ENCODE peak calls at places on chromosome 7, in five cellular contexts. B is Peyer's patch, X is HCT116, T is hepatocyte, Q is transverse colon. Y is an unnamed sample.

GRCh38 chr7:132966731-132967130 is 115.2 kb downstream of the CHCHD3 start:
- DNase-seq in X (no peak), T (no peak), Q (no peak), B (no peak), Y (no peak)

GRCh38 chr7:1729773-1730172 is 59.7 kb downstream of the ELFN1 start:
- DNase-seq in X (no peak), B (no peak), Q (no peak), T (no peak), Y (no peak)

GRCh38 chr7:23852135-23852534 is 142.1 kb downstream of the STK31 start:
- DNase-seq in B (no peak), Q (no peak), T (no peak), X (no peak), Y (no peak)

GRCh38 chr7:17844514-17845196 is 95.6 kb downstream of the SNX13 start:
- DNase-seq in B (no peak), Q (no peak), T (no peak), X (no peak), Y (no peak)

GRCh38 chr7:73628504-73628903 is 4.2 kb upstream of the MLXIPL start:
- DNase-seq in T (no peak), Q (no peak), B (no peak), X (no peak), Y (no peak)

GRCh38 chr7:139490130-139490529 is 6.7 kb upstream of the KLRG2 start:
- DNase-seq in B (no peak), Q (peak; percentile 13), X (no peak), T (no peak), Y (no peak)

GRCh38 chr7:82677493-82677892 is 233.9 kb upstream of the CACNA2D1 start:
- DNase-seq in T (no peak), Q (peak; percentile 11), B (peak; percentile 50), X (no peak), Y (no peak)

GRCh38 chr7:36487756-36488336 is 98.2 kb downstream of the ANLN start:
- DNase-seq in B (peak; percentile 67), Q (no peak), T (peak; percentile 69), X (peak; percentile 59), Y (peak; percentile 32)

GRCh38 chr7:159113056-159113455 is 31.6 kb downstream of the VIPR2 start:
- DNase-seq in B (no peak), X (no peak), T (no peak), Q (no peak), Y (no peak)

GRCh38 chr7:158838238-158838637 is 8.9 kb upstream of the ESYT2 start:
- DNase-seq in X (no peak), Q (no peak), T (no peak), B (no peak), Y (no peak)

GRCh38 chr7:84193787-84194186 is 802 bp downstream of the SEMA3A start:
- DNase-seq in B (no peak), Q (no peak), T (no peak), X (no peak), Y (no peak)

GRCh38 chr7:101161692-101162461 is 3.5 kb downstream of the VGF start:
- DNase-seq in Q (no peak), B (no peak), X (no peak), T (no peak), Y (no peak)

GRCh38 chr7:14836571-14837189 is 65.9 kb downstream of the DGKB start:
- DNase-seq in X (peak; percentile 10), T (peak; percentile 34), B (no peak), Q (no peak), Y (no peak)

GRCh38 chr7:112395893-112396292 is 54.4 kb upstream of the IFRD1 start:
- DNase-seq in X (no peak), Q (no peak), T (no peak), B (no peak), Y (no peak)

GRCh38 chr7:12674861-12675260 is 12.6 kb upstream of the ARL4A start:
- DNase-seq in X (no peak), Q (peak; percentile 29), B (peak; percentile 54), T (peak; percentile 46), Y (no peak)

GRCh38 chr7:4277936-4278335 is 404.2 kb upstream of the FOXK1 start:
- DNase-seq in Q (no peak), X (no peak), B (no peak), T (no peak), Y (no peak)

GRCh38 chr7:18320971-18321567 is 174.5 kb upstream of the HDAC9 start:
- DNase-seq in Q (no peak), T (peak; percentile 63), B (no peak), X (peak; percentile 43), Y (no peak)

GRCh38 chr7:51867117-51867516 is 550.5 kb upstream of the COBL start:
- DNase-seq in B (no peak), T (no peak), X (no peak), Q (no peak), Y (no peak)

GRCh38 chr7:122543891-122544290 is 155.0 kb downstream of the RNF133 start:
- DNase-seq in B (no peak), Q (no peak), T (no peak), X (no peak), Y (no peak)

GRCh38 chr7:77188736-77189429 is 10.7 kb downstream of the FGL2 start:
- DNase-seq in T (no peak), B (no peak), X (no peak), Q (no peak), Y (no peak)

GRCh38 chr7:93055543-93056107 is 62.2 kb downstream of the SAMD9 start:
- DNase-seq in Q (no peak), X (no peak), B (no peak), T (peak; percentile 54), Y (no peak)

GRCh38 chr7:134444961-134445315 is 14.0 kb downstream of the AKR1B1 start:
- DNase-seq in T (no peak), X (no peak), B (no peak), Q (no peak), Y (no peak)

GRCh38 chr7:70694909-70695803 is 436.8 kb upstream of the GALNT17 start:
- DNase-seq in X (no peak), Q (peak; percentile 25), T (peak; percentile 57), B (no peak), Y (peak; percentile 33)

GRCh38 chr7:151792671-151793070 is 84.2 kb downstream of the PRKAG2 start:
- DNase-seq in T (no peak), B (no peak), X (no peak), Q (no peak), Y (no peak)

GRCh38 chr7:116259156-116259555 is 48.8 kb downstream of the TES start:
- DNase-seq in X (no peak), B (no peak), T (no peak), Q (no peak), Y (no peak)

DNA sequence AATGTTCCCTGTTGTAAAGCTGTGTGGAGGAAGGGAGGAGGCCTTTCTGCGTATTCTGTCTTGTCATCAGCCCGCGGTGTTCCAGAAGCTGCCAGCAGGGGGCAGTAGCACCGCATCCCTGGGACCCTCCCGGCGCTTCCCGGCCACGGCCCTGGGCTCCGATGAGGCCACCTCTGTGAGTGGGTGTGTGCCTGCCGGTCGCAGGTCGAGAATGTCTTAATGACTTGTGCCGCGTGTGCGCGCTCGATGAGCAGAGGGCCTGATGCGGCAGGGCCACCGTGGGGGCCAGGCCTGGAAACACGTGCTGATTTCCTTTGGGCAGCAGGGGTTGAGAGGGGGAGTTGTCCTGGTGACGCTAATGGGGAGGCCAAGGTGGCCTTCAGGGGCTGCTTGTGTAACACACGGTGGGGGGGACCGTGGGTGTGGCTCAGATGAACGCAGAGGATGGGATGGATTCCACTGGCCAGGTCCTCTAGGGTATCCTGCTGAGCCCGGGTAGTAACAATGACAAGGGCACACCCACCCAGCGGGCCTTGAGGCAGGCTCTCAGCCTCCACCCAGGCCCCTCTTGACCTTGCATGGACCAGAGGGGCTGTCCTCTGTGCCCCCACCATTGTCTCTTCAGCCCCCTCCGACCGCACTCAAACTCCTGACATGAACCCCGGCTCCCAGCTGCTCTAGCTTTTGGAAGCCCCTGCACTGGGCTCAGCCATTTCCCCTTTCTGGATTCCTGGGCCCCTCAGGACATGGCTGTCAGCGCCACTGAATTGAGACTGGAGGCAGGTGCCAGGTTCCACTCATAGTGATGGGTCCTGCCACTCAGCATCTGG is 135.9 kb upstream of the PODXL start:
- DNase-seq in T (peak; percentile 86), X (peak; percentile 23), Q (peak; percentile 57), B (peak; percentile 61), Y (peak; percentile 84)
- TF ChIP-seq CTCF in T (peak; percentile 98), X (peak; percentile 95), Q (peak; percentile 63), B (peak; percentile 63), Y (peak; percentile 96)

GRCh38 chr7:128017880-128018845 is 13.1 kb downstream of the LRRC4 start:
- DNase-seq in T (no peak), Q (no peak), X (no peak), B (no peak), Y (no peak)
- H3K4me1 ChIP-seq in T (peaks cover 3% of the 10 kb centered on the region), Q (no peaks in the 10 kb centered on the region), X (peaks cover 34% of the 10 kb centered on the region), B (no peaks in the 10 kb centered on the region), Y (no peaks in the 10 kb centered on the region)

DNA sequence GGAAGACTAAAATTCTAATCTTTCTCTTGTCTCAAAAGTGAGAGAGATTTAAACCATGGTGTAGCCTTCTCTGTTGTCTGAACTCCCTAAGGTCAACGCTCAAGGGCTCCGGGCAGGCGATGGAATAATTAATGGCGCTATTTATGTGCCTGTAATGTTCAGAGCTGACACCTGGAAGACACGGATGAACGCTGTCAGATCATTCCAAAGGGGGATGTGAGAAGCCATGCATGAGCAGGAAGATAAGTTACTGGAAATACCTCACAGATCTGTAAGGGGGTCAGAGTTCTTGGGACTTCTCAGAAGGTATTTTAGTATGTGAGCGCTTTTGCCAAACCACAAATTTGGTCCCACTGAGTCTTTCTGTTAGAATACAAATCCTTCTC is 73.3 kb upstream of the MTPN start:
- DNase-seq in Q (no peak), X (no peak), T (no peak), B (no peak), Y (no peak)
- TF ChIP-seq CTCF in Q (no peak), X (no peak), T (no peak), B (no peak), Y (no peak)

GRCh38 chr7:155992538-155992937 is 180.3 kb upstream of the SHH start:
- DNase-seq in X (no peak), B (no peak), T (no peak), Q (no peak), Y (no peak)

GRCh38 chr7:155992107-155992506 is 179.8 kb upstream of the SHH start:
- DNase-seq in T (no peak), B (no peak), X (no peak), Q (no peak), Y (no peak)

GRCh38 chr7:155993420-155994252 is 181.4 kb upstream of the SHH start:
- DNase-seq in T (no peak), Q (no peak), X (no peak), B (peak; percentile 40), Y (no peak)

GRCh38 chr7:155992974-155993373 is 180.7 kb upstream of the SHH start:
- DNase-seq in Q (no peak), X (no peak), T (no peak), B (no peak), Y (no peak)

GRCh38 chr7:155991470-155991869 is 179.2 kb upstream of the SHH start:
- DNase-seq in B (no peak), Q (no peak), T (no peak), X (no peak), Y (no peak)
- H3K4me1 ChIP-seq in B (no peaks in the 10 kb centered on the region), Q (no peaks in the 10 kb centered on the region), T (no peaks in the 10 kb centered on the region), X (no peaks in the 10 kb centered on the region), Y (no peaks in the 10 kb centered on the region)